ENCODE peak calls at places on chromosomes 4 and X, in nine cellular contexts. W is RPMI8226; K is fibroblast of mammary gland; M is ELR; A is WTC11; U is activated CD4-positive, alpha-beta memory T cell treated with anti-CD3 and anti-CD28 coated beads for 36 hours; P is T47D; H is Caco-2; O is NCI-H2107. F is an unnamed sample.

GRCh38 chrX:38664285-38664684 is 102.9 kb downstream of the TSPAN7 start:
- DNase-seq in W (peak), K (peak), M (peak), A (no peak), U (no peak), P (peak), H (peak), O (peak), F (peak)

GRCh38 chr4:159071969-159072765 is 30.7 kb upstream of the RAPGEF2 start:
- DNase-seq in W (no peak), K (peak), M (no peak), A (no peak), U (no peak), P (no peak), H (peak), O (no peak), F (no peak)

GRCh38 chr4:181204109-181204508 is 1039.1 kb upstream of the TENM3 start:
- DNase-seq in W (no peak), K (no peak), M (no peak), A (no peak), U (no peak), P (peak), H (no peak), O (no peak), F (no peak)

GRCh38 chrX:94695910-94696309 is 1021.9 kb downstream of the FAM133A start:
- DNase-seq in W (no peak), K (no peak), M (no peak), A (no peak), U (no peak), P (no peak), H (no peak), O (no peak), F (no peak)

GRCh38 chrX:100973411-100973810 is 3.9 kb downstream of the ARL13A start:
- DNase-seq in W (no peak), K (peak), M (peak), A (no peak), U (no peak), P (no peak), H (no peak), O (no peak), F (no peak)

GRCh38 chrX:53004038-53004437 is 44.6 kb upstream of the GPR173 start:
- DNase-seq in W (no peak), K (no peak), M (no peak), A (no peak), U (no peak), P (no peak), H (no peak), O (no peak), F (no peak)

GRCh38 chrX:146707781-146708180 is 101.8 kb upstream of the CXorf51B start:
- DNase-seq in W (no peak), K (no peak), M (no peak), A (no peak), U (no peak), P (no peak), H (no peak), O (no peak), F (no peak)

GRCh38 chrX:115960440-115961084 is 210.0 kb upstream of the AGTR2 start:
- DNase-seq in W (no peak), K (no peak), M (no peak), A (no peak), U (no peak), P (no peak), H (no peak), O (no peak), F (no peak)

GRCh38 chrX:103806862-103807474 is 25.1 kb downstream of the RAB9B start:
- DNase-seq in W (no peak), K (no peak), M (no peak), A (no peak), U (no peak), P (no peak), H (peak), O (no peak), F (no peak)

GRCh38 chrX:54995621-54996020 is 1.6 kb upstream of the PFKFB1 start:
- DNase-seq in W (no peak), K (no peak), M (no peak), A (no peak), U (no peak), P (no peak), H (no peak), O (no peak), F (no peak)

GRCh38 chr4:126215759-126216158 is 901.0 kb downstream of the FAT4 start:
- DNase-seq in W (no peak), K (no peak), M (no peak), A (no peak), U (no peak), P (no peak), H (no peak), O (no peak), F (no peak)

GRCh38 chr4:127501103-127501502 is 131.7 kb upstream of the INTU start:
- DNase-seq in W (no peak), K (peak), M (peak), A (no peak), U (no peak), P (no peak), H (no peak), O (no peak), F (no peak)

GRCh38 chr4:73729534-73730165 is 10.7 kb upstream of the CXCL8 start:
- DNase-seq in W (peak), K (peak), M (peak), A (peak), U (no peak), P (peak), H (peak), O (no peak), F (peak)

GRCh38 chr4:1466034-1466960 is 60.1 kb upstream of the NKX1-1 start:
- DNase-seq in W (no peak), K (no peak), M (no peak), A (no peak), U (no peak), P (no peak), H (no peak), O (no peak), F (no peak)

GRCh38 chr4:71449878-71450277 is 111.1 kb downstream of the SLC4A4 start:
- DNase-seq in W (no peak), K (no peak), M (no peak), A (no peak), U (no peak), P (no peak), H (no peak), O (no peak), F (no peak)

GRCh38 chrX:132389480-132389879 is 99.4 kb downstream of the MBNL3 start:
- DNase-seq in W (no peak), K (no peak), M (no peak), A (no peak), U (no peak), P (no peak), H (no peak), O (no peak), F (no peak)

GRCh38 chr4:107800686-107801085 is 24.0 kb upstream of the SGMS2 start:
- DNase-seq in W (no peak), K (no peak), M (no peak), A (no peak), U (no peak), P (no peak), H (no peak), O (no peak), F (no peak)

GRCh38 chrX:43655961-43656494 is at the start of gene MAOA:
- DNase-seq in W (no peak), K (peak), M (no peak), A (peak), U (peak), P (no peak), H (no peak), O (no peak), F (peak)

GRCh38 chr4:17347445-17347844 is 164.4 kb downstream of the QDPR start:
- DNase-seq in W (peak), K (peak), M (peak), A (peak), U (peak), P (peak), H (peak), O (no peak), F (peak)

GRCh38 chr4:92506933-92507332 is 203.2 kb downstream of the GRID2 start:
- DNase-seq in W (no peak), K (no peak), M (no peak), A (no peak), U (no peak), P (no peak), H (no peak), O (no peak), F (no peak)

GRCh38 chr4:180281726-180282125 is 1961.5 kb upstream of the TENM3 start:
- DNase-seq in W (no peak), K (no peak), M (no peak), A (no peak), U (no peak), P (no peak), H (no peak), O (no peak), F (no peak)

GRCh38 chr4:153616005-153616555 is 68.0 kb upstream of the TLR2 start:
- DNase-seq in W (no peak), K (no peak), M (no peak), A (no peak), U (peak), P (no peak), H (no peak), O (no peak), F (no peak)

GRCh38 chr4:30867427-30867826 is 147.3 kb downstream of the PCDH7 start:
- DNase-seq in W (no peak), K (peak), M (no peak), A (no peak), U (no peak), P (no peak), H (no peak), O (no peak), F (no peak)

GRCh38 chr4:107825072-107825789 is 499 bp downstream of the SGMS2 start:
- DNase-seq in W (no peak), K (peak), M (peak), A (peak), U (peak), P (peak), H (peak), O (no peak), F (no peak)

GRCh38 chr4:184215709-184216328 is 1.9 kb downstream of the ENPP6 start:
- DNase-seq in W (no peak), K (no peak), M (no peak), A (no peak), U (no peak), P (peak), H (no peak), O (no peak), F (peak)

GRCh38 chr4:104394409-104394813 is 100.3 kb downstream of the CXXC4 start:
- DNase-seq in W (no peak), K (no peak), M (no peak), A (no peak), U (no peak), P (peak), H (no peak), O (no peak), F (peak)

GRCh38 chr4:137531121-137531520 is 1.2 kb downstream of the PCDH18 start:
- DNase-seq in W (no peak), K (peak), M (peak), A (no peak), U (no peak), P (no peak), H (no peak), O (no peak), F (peak)